ENCODE peak calls at places on chromosomes 1 and 21, in nine cellular contexts. One of them, this sample, is unnamed.

GRCh38 chr1:116255486-116255885 is 117.6 kb upstream of the ATP1A1 start:
- DNase-seq in AG08395: no peak
- DNase-seq in NCI-H1436: peak; percentile 19
- DNase-seq in AG08396: no peak
- DNase-seq in activated T-cell treated with anti-CD3 and anti-CD28 coated beads for 1 hour: no peak
- DNase-seq in RCC 7860: no peak
- DNase-seq in D341Med: peak; percentile 59
- DNase-seq in G401: no peak
- DNase-seq in activated T-helper 9 cell treated with anti-CD3 and anti-CD28 coated beads, Interleukin-2, amount 50 U/mL, for 16 hours: no peak
- DNase-seq in this sample: no peak

GRCh38 chr1:214515544-214516433 is 35.6 kb downstream of the PTPN14 start:
- DNase-seq in AG08395: no peak
- DNase-seq in NCI-H1436: no peak
- DNase-seq in AG08396: no peak
- DNase-seq in activated T-cell treated with anti-CD3 and anti-CD28 coated beads for 1 hour: no peak
- DNase-seq in RCC 7860: no peak
- DNase-seq in D341Med: no peak
- DNase-seq in G401: no peak
- DNase-seq in activated T-helper 9 cell treated with anti-CD3 and anti-CD28 coated beads, Interleukin-2, amount 50 U/mL, for 16 hours: no peak
- DNase-seq in this sample: no peak

GRCh38 chr21:45126085-45126687 is 51.8 kb downstream of the ADARB1 start:
- DNase-seq in AG08395: no peak
- DNase-seq in NCI-H1436: no peak
- DNase-seq in AG08396: no peak
- DNase-seq in activated T-cell treated with anti-CD3 and anti-CD28 coated beads for 1 hour: no peak
- DNase-seq in RCC 7860: no peak
- DNase-seq in D341Med: peak; percentile 79
- DNase-seq in G401: peak; percentile 92
- DNase-seq in activated T-helper 9 cell treated with anti-CD3 and anti-CD28 coated beads, Interleukin-2, amount 50 U/mL, for 16 hours: no peak
- DNase-seq in this sample: no peak

GRCh38 chr1:160261526-160261877 is 847 bp downstream of the DCAF8 start:
- DNase-seq in AG08395: peak; percentile 76
- DNase-seq in NCI-H1436: no peak
- DNase-seq in AG08396: peak; percentile 77
- DNase-seq in activated T-cell treated with anti-CD3 and anti-CD28 coated beads for 1 hour: peak; percentile 49
- DNase-seq in RCC 7860: peak; percentile 70
- DNase-seq in D341Med: peak; percentile 43
- DNase-seq in G401: no peak
- DNase-seq in activated T-helper 9 cell treated with anti-CD3 and anti-CD28 coated beads, Interleukin-2, amount 50 U/mL, for 16 hours: peak; percentile 64
- DNase-seq in this sample: no peak

GRCh38 chr1:241181971-241182370 is 175.0 kb downstream of the RGS7 start:
- DNase-seq in AG08395: no peak
- DNase-seq in NCI-H1436: no peak
- DNase-seq in AG08396: no peak
- DNase-seq in activated T-cell treated with anti-CD3 and anti-CD28 coated beads for 1 hour: no peak
- DNase-seq in RCC 7860: no peak
- DNase-seq in D341Med: no peak
- DNase-seq in G401: no peak
- DNase-seq in activated T-helper 9 cell treated with anti-CD3 and anti-CD28 coated beads, Interleukin-2, amount 50 U/mL, for 16 hours: no peak
- DNase-seq in this sample: no peak

GRCh38 chr1:231636157-231636556 is 9.6 kb downstream of the DISC1 start:
- DNase-seq in AG08395: peak; percentile 78
- DNase-seq in NCI-H1436: no peak
- DNase-seq in AG08396: peak; percentile 70
- DNase-seq in activated T-cell treated with anti-CD3 and anti-CD28 coated beads for 1 hour: no peak
- DNase-seq in RCC 7860: peak; percentile 36
- DNase-seq in D341Med: peak; percentile 72
- DNase-seq in G401: no peak
- DNase-seq in activated T-helper 9 cell treated with anti-CD3 and anti-CD28 coated beads, Interleukin-2, amount 50 U/mL, for 16 hours: no peak
- DNase-seq in this sample: no peak

GRCh38 chr1:183043872-183044859 is 20.9 kb downstream of the LAMC1 start:
- DNase-seq in AG08395: peak; percentile 60
- DNase-seq in NCI-H1436: no peak
- DNase-seq in AG08396: peak; percentile 38
- DNase-seq in activated T-cell treated with anti-CD3 and anti-CD28 coated beads for 1 hour: no peak
- DNase-seq in RCC 7860: peak; percentile 68
- DNase-seq in D341Med: no peak
- DNase-seq in G401: peak; percentile 35
- DNase-seq in activated T-helper 9 cell treated with anti-CD3 and anti-CD28 coated beads, Interleukin-2, amount 50 U/mL, for 16 hours: no peak
- DNase-seq in this sample: no peak

GRCh38 chr1:118978914-118979701 is 9.0 kb downstream of the TBX15 start:
- DNase-seq in AG08395: no peak
- DNase-seq in NCI-H1436: no peak
- DNase-seq in AG08396: no peak
- DNase-seq in activated T-cell treated with anti-CD3 and anti-CD28 coated beads for 1 hour: no peak
- DNase-seq in RCC 7860: no peak
- DNase-seq in D341Med: no peak
- DNase-seq in G401: no peak
- DNase-seq in activated T-helper 9 cell treated with anti-CD3 and anti-CD28 coated beads, Interleukin-2, amount 50 U/mL, for 16 hours: no peak
- DNase-seq in this sample: no peak